ENCODE peak calls at places on chromosomes 6 and 20, in four cellular contexts. W is IMR-90, U is K562, H is endothelial cell of umbilical vein. Z is an unnamed sample. For H3K4me1 and H3K9me1, the result is how much of the 10 kb centered on the place peaks cover.

GRCh38 chr20:992801-993535 is 9.1 kb downstream of the RSPO4 start:
- DNase-seq in H (no peak), U (no peak), W (no peak), Z (no peak)

GRCh38 chr20:51404297-51405060 is 138.0 kb downstream of the NFATC2 start:
- DNase-seq in W (no peak), U (no peak), H (no peak), Z (no peak)

GRCh38 chr6:17589402-17590116 is 10.5 kb upstream of the FAM8A1 start:
- DNase-seq in W (peak), H (peak), U (no peak), Z (peak)

GRCh38 chr6:125944434-125944816 is 12.1 kb upstream of the HINT3 start:
- DNase-seq in H (peak), W (peak), U (no peak), Z (no peak)

GRCh38 chr6:17311595-17312311 is 30.6 kb downstream of the RBM24 start:
- DNase-seq in U (peak), H (no peak), W (peak), Z (no peak)

GRCh38 chr6:170136541-170137175 is 154.2 kb downstream of the DLL1 start:
- DNase-seq in W (no peak), H (no peak), U (no peak), Z (no peak)

GRCh38 chr6:96931198-96931597 is 6.7 kb downstream of the KLHL32 start:
- DNase-seq in U (no peak), W (no peak), H (no peak), Z (no peak)

GRCh38 chr20:45416917-45417316 is 976 bp downstream of the PIGT start:
- DNase-seq in H (no peak), W (no peak), U (no peak), Z (no peak)

GRCh38 chr6:73032586-73032985 is 192.7 kb downstream of the KHDC1L start:
- DNase-seq in H (no peak), U (no peak), W (peak), Z (peak)

GRCh38 chr20:46992640-46993035 is 98.0 kb downstream of the EYA2 start:
- DNase-seq in U (no peak), W (no peak), H (no peak), Z (no peak)

GRCh38 chr6:137571854-137572253 is 77.7 kb upstream of the OLIG3 start:
- DNase-seq in U (peak), W (peak), H (peak), Z (no peak)

GRCh38 chr6:150297327-150298028 is 71.3 kb upstream of the IYD start:
- DNase-seq in H (no peak), W (no peak), U (peak), Z (no peak)

GRCh38 chr6:3341467-3341866 is 82.7 kb downstream of the PSMG4 start:
- DNase-seq in W (peak), U (no peak), H (no peak), Z (no peak)

GRCh38 chr6:135002229-135002844 is 52.3 kb downstream of the HBS1L start:
- DNase-seq in U (peak), H (peak), W (peak), Z (no peak)

GRCh38 chr6:5090603-5091002 is 5.5 kb downstream of the PPP1R3G start:
- DNase-seq in U (no peak), W (no peak), H (no peak), Z (no peak)

GRCh38 chr6:34062156-34062555 is 83.7 kb downstream of the GRM4 start:
- DNase-seq in W (no peak), U (no peak), H (no peak), Z (no peak)

GRCh38 chr6:32852018-32852843 is 1.3 kb downstream of the TAP1 start:
- DNase-seq in U (no peak), H (no peak), W (no peak), Z (no peak)

GRCh38 chr6:52610745-52611355 is 34.0 kb upstream of the TRAM2 start:
- DNase-seq in W (peak), U (no peak), H (no peak), Z (no peak)

GRCh38 chr6:131574133-131574532 is 1.1 kb downstream of the ARG1 start:
- DNase-seq in H (no peak), U (no peak), W (no peak), Z (no peak)

GRCh38 chr6:131575834-131576478 is 2.9 kb downstream of the ARG1 start:
- DNase-seq in U (no peak), H (no peak), W (no peak), Z (no peak)

GRCh38 chr6:131572686-131573415 is at the start of gene ARG1:
- DNase-seq in U (peak), W (no peak), H (no peak), Z (no peak)

GRCh38 chr6:131574686-131575085 is 1.7 kb downstream of the ARG1 start:
- DNase-seq in H (no peak), U (no peak), W (no peak), Z (no peak)
- H3K4me1 ChIP-seq in H (under half), U (under half), W (under half), Z (under half)

DNA sequence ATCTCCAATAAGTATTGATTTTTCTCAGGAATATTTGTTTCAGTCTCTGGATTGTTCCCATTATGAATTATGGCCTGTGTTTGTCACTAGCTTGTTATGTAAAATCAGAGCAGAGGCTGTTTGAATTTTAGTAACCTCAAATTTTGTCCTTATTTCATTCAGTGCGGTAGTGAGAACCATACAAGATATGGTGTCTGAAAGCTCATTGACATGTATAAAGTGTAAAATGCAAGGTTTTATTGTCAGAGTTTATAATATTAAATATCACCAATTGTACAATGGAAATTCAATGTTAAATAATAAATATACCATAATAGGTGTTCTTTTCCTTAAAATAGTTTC is 353.3 kb upstream of the SYNCRIP start:
- DNase-seq in U (no peak), H (no peak), W (no peak), Z (no peak)
- H3K9me1 ChIP-seq in U (under half), H (under half), W (under half), Z (under half)

GRCh38 chr6:138593100-138593877 is 94.0 kb upstream of the NHSL1 start:
- DNase-seq in H (peak), W (peak), U (no peak), Z (peak)
- H3K4me1 ChIP-seq in H (half or more), W (under half), U (under half), Z (under half)

GRCh38 chr6:13063300-13063918 is 264.9 kb downstream of the TBC1D7 start:
- DNase-seq in W (no peak), H (no peak), U (no peak), Z (no peak)

GRCh38 chr6:13053080-13053479 is 275.3 kb downstream of the TBC1D7 start:
- DNase-seq in U (no peak), W (no peak), H (no peak), Z (no peak)

DNA sequence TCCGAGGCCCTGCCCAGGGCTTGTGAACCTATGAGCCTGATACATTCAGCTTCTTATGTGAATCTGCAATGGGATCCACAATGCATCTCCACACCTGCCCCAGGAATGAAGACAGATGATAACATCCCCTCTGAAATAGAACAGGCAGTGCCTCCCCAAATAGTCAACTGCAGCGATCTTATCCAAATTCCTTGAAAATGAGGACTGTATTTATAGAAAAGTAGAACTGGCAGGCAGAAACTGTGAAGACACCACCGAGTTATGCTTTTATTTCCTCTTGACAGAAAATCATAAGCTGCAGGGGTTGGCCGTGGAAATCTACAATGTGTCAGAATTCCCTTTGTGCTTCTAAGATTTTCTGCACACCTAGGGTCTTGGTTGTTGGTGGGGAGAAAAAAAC is 270.3 kb downstream of the TBC1D7 start:
- DNase-seq in U (no peak), H (no peak), W (no peak), Z (no peak)
- H3K9me1 ChIP-seq in U (under half), H (under half), W (under half), Z (under half)

GRCh38 chr6:166752928-166753721 is 126.1 kb upstream of the RPS6KA2 start:
- DNase-seq in W (peak), H (no peak), U (no peak), Z (no peak)
- H3K4me1 ChIP-seq in W (under half), H (under half), U (under half), Z (under half)

DNA sequence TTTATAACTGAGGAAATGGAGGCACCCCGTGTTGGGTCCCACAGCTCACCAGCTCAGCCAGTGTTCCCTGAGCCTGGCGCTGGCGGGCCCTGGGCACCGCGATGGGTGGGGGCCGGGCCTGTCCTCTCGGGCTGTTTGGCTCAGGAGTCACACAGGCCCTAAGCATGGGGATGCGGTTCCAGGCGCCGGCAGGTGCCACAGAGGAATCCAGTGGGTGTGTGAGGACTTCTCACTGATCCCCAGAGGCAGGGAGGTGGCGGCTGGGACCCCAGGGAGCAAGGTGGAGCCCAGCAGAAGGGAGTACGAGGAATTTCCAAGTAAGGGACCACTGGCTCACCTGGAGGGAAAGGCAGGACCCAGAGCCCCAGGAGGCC is 57.5 kb downstream of the IRF4 start:
- DNase-seq in W (no peak), H (no peak), U (no peak), Z (no peak)
- H3K9me1 ChIP-seq in W (under half), H (under half), U (under half), Z (under half)

DNA sequence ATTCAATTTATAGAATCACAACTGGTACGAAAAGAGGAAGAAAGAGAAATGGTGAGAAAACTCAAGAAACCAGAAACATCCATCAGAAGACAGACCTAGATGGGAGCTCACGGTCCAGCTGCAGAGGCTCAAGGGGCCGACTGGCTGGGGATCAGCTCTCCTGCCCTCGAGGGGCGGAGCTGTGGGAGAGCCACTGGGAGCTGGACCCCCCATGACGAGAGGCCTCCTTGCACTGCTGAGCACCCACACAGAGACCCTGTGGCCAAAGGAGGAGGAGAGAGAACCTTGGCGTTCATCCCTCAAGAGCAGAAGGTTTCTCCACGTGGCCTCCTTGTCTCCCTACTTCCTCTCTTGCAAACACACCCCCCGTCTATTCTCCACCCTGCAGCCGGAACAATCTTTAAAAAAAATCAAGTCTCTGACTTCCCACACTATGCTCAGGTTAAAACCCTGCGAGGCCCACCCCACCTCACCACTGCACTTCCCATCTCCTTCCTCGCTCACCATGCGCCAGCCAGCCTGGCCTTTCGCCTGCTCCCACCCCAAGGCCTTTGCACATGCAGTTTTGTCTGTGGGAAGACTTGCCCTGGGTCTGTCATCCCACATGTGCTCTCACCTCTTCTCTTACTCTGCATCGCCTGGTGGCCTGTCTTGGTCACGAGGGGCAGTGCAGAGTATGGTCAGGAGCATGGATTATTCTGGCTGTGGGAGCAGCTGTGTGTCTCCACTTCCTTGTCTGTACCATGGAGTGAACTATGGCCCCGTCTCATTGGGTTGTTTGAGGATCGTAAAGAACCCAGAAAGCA is 33.1 kb downstream of the PMEPA1 start:
- DNase-seq in H (no peak), U (no peak), W (no peak), Z (no peak)
- H3K4me1 ChIP-seq in H (under half), U (under half), W (under half), Z (under half)